ENCODE peak calls at places on chromosomes 5 and 9, in five cellular contexts. G, U, W, C and H are unnamed samples.

GRCh38 chr5:61496406-61497307 is 164.6 kb downstream of the ZSWIM6 start:
- DNase-seq in G (no peak), U (no peak), W (no peak), C (peak; percentile 94), H (no peak)

GRCh38 chr5:177554474-177555111 is at the start of gene FAM193B:
- DNase-seq in G (peak; percentile 64), U (peak; percentile 95), W (peak; percentile 99), C (peak; percentile 97), H (peak; percentile 74)

GRCh38 chr9:124489222-124489621 is 18.0 kb downstream of the NR5A1 start:
- DNase-seq in G (no peak), U (no peak), W (no peak), C (no peak), H (peak; percentile 57)

GRCh38 chr9:5425006-5425628 is 12.6 kb downstream of the PLGRKT start:
- DNase-seq in G (peak; percentile 2), U (peak; percentile 43), W (peak; percentile 2), C (peak; percentile 69), H (peak; percentile 55)

GRCh38 chr9:128276574-128277270 is 646 bp downstream of the SWI5 start:
- DNase-seq in G (no peak), U (no peak), W (peak; percentile 78), C (peak; percentile 58), H (peak; percentile 21)

GRCh38 chr5:89946514-89946913 is 463.0 kb downstream of the CETN3 start:
- DNase-seq in G (no peak), U (no peak), W (no peak), C (no peak), H (no peak)

GRCh38 chr9:94772654-94773303 is 46.3 kb downstream of the AOPEP start:
- DNase-seq in G (peak; percentile 92), U (no peak), W (no peak), C (peak; percentile 93), H (no peak)

GRCh38 chr5:10617103-10617502 is 53.2 kb downstream of the ANKRD33B start:
- DNase-seq in G (no peak), U (no peak), W (no peak), C (no peak), H (no peak)

GRCh38 chr9:105661011-105661410 is 1.2 kb upstream of the TAL2 start:
- DNase-seq in G (no peak), U (no peak), W (no peak), C (no peak), H (no peak)

GRCh38 chr5:132268698-132269551 is 11.4 kb downstream of the PDLIM4 start:
- DNase-seq in G (no peak), U (no peak), W (no peak), C (peak; percentile 60), H (no peak)

GRCh38 chr5:2801602-2802525 is 50.4 kb upstream of the IRX2 start:
- DNase-seq in G (peak; percentile 70), U (no peak), W (no peak), C (no peak), H (no peak)

GRCh38 chr9:115115924-115116323 is 2.0 kb downstream of the TNC start:
- DNase-seq in G (no peak), U (no peak), W (peak; percentile 94), C (no peak), H (peak; percentile 95)

GRCh38 chr9:38227656-38228055 is 158.6 kb upstream of the SHB start:
- DNase-seq in G (peak; percentile 38), U (peak; percentile 45), W (no peak), C (peak; percentile 82), H (peak; percentile 10)

GRCh38 chr9:130054820-130055219 is 1.1 kb downstream of the GPR107 start:
- DNase-seq in G (no peak), U (no peak), W (no peak), C (no peak), H (no peak)

GRCh38 chr9:78122631-78123030 is 91.0 kb upstream of the GNAQ start:
- DNase-seq in G (no peak), U (no peak), W (peak; percentile 84), C (no peak), H (peak; percentile 85)

GRCh38 chr9:86563350-86563749 is 209.1 kb upstream of the TUT7 start:
- DNase-seq in G (no peak), U (no peak), W (peak; percentile 26), C (no peak), H (peak; percentile 69)

GRCh38 chr5:122152266-122152900 is 23.0 kb downstream of the ZNF474 start:
- DNase-seq in G (no peak), U (no peak), W (no peak), C (no peak), H (no peak)

GRCh38 chr5:170782438-170782837 is 1.1 kb upstream of the GABRP start:
- DNase-seq in G (peak; percentile 24), U (peak; percentile 23), W (no peak), C (peak; percentile 97), H (no peak)

GRCh38 chr5:108747111-108748009 is at the start of gene FER:
- DNase-seq in G (no peak), U (no peak), W (peak; percentile 93), C (peak; percentile 32), H (peak; percentile 98)

GRCh38 chr5:154755361-154756202 is at the start of gene LARP1:
- DNase-seq in G (no peak), U (peak; percentile 40), W (peak; percentile 37), C (peak; percentile 93), H (no peak)

GRCh38 chr9:77575785-77576184 is 72.3 kb downstream of the GNA14 start:
- DNase-seq in G (no peak), U (peak; percentile 45), W (peak; percentile 31), C (no peak), H (peak; percentile 5)

GRCh38 chr9:113446323-113446740 is 17.2 kb upstream of the RGS3 start:
- DNase-seq in G (peak; percentile 41), U (no peak), W (peak; percentile 84), C (peak; percentile 70), H (peak; percentile 60)

GRCh38 chr9:129071526-129072131 is 9.3 kb upstream of the DOLPP1 start:
- DNase-seq in G (no peak), U (no peak), W (no peak), C (peak; percentile 18), H (no peak)

GRCh38 chr5:108655750-108656450 is 91.8 kb upstream of the FER start:
- DNase-seq in G (no peak), U (no peak), W (peak; percentile 91), C (peak; percentile 48), H (peak; percentile 91)

GRCh38 chr9:91659529-91660294 is 236.1 kb upstream of the NFIL3 start:
- DNase-seq in G (no peak), U (peak; percentile 24), W (peak; percentile 67), C (peak; percentile 46), H (peak; percentile 34)

GRCh38 chr5:14946813-14947640 is 75.4 kb upstream of the ANKH start:
- DNase-seq in G (peak; percentile 20), U (peak; percentile 40), W (peak; percentile 49), C (peak; percentile 59), H (peak; percentile 76)

GRCh38 chr9:27437652-27438373 is 86.3 kb upstream of the IFNK start:
- DNase-seq in G (no peak), U (no peak), W (no peak), C (peak; percentile 45), H (peak; percentile 38)

GRCh38 chr5:121138495-121138907 is 674.4 kb downstream of the PRR16 start:
- DNase-seq in G (no peak), U (no peak), W (peak; percentile 71), C (peak; percentile 23), H (no peak)

GRCh38 chr5:98933446-98934072 is 4.8 kb upstream of the CHD1 start:
- DNase-seq in G (no peak), U (no peak), W (no peak), C (no peak), H (no peak)

GRCh38 chr9:98045234-98046160 is 11.0 kb upstream of the NANS start:
- DNase-seq in G (no peak), U (peak; percentile 84), W (no peak), C (peak; percentile 22), H (no peak)

GRCh38 chr5:140340605-140341004 is 5.8 kb downstream of the HBEGF start:
- DNase-seq in G (no peak), U (no peak), W (no peak), C (peak; percentile 49), H (no peak)